ENCODE peak calls at places on chromosome 2, in six cellular contexts. W is IMR-90, H is SK-N-SH, Y is hepatocyte, G is HCT116, N is PC-9. M is an unnamed sample.

GRCh38 chr2:141493936-141494335 is 636.9 kb downstream of the LRP1B start:
- DNase-seq in W (no peak), H (no peak), Y (no peak), G (no peak), N (no peak), M (no peak)

GRCh38 chr2:20666364-20667150 is at the start of gene GDF7:
- DNase-seq in W (no peak), H (peak), Y (no peak), G (no peak), N (no peak), M (no peak)

GRCh38 chr2:241795021-241795999 is 13.7 kb upstream of the NEU4 start:
- DNase-seq in W (no peak), H (no peak), Y (peak), G (no peak), N (no peak), M (no peak)

GRCh38 chr2:27071990-27072830 is 756 bp upstream of the OST4 start:
- DNase-seq in W (peak), H (peak), Y (peak), G (no peak), N (no peak), M (peak)

GRCh38 chr2:213959589-213959988 is 451.3 kb upstream of the VWC2L start:
- DNase-seq in W (no peak), H (no peak), Y (no peak), G (no peak), N (no peak), M (no peak)

GRCh38 chr2:187302619-187303018 is 145.4 kb downstream of the CALCRL start:
- DNase-seq in W (peak), H (no peak), Y (no peak), G (no peak), N (no peak), M (peak)

GRCh38 chr2:41937464-41937861 is 110.4 kb upstream of the PKDCC start:
- DNase-seq in W (peak), H (peak), Y (no peak), G (no peak), N (no peak), M (peak)

GRCh38 chr2:171702781-171703556 is 15.7 kb downstream of the DYNC1I2 start:
- DNase-seq in W (peak), H (no peak), Y (no peak), G (no peak), N (no peak), M (peak)

GRCh38 chr2:30252723-30253688 is 21.7 kb downstream of the LBH start:
- DNase-seq in W (peak), H (no peak), Y (peak), G (no peak), N (peak), M (peak)

GRCh38 chr2:71455011-71455740 is 1.8 kb downstream of the DYSF start:
- DNase-seq in W (no peak), H (no peak), Y (no peak), G (no peak), N (no peak), M (no peak)

DNA sequence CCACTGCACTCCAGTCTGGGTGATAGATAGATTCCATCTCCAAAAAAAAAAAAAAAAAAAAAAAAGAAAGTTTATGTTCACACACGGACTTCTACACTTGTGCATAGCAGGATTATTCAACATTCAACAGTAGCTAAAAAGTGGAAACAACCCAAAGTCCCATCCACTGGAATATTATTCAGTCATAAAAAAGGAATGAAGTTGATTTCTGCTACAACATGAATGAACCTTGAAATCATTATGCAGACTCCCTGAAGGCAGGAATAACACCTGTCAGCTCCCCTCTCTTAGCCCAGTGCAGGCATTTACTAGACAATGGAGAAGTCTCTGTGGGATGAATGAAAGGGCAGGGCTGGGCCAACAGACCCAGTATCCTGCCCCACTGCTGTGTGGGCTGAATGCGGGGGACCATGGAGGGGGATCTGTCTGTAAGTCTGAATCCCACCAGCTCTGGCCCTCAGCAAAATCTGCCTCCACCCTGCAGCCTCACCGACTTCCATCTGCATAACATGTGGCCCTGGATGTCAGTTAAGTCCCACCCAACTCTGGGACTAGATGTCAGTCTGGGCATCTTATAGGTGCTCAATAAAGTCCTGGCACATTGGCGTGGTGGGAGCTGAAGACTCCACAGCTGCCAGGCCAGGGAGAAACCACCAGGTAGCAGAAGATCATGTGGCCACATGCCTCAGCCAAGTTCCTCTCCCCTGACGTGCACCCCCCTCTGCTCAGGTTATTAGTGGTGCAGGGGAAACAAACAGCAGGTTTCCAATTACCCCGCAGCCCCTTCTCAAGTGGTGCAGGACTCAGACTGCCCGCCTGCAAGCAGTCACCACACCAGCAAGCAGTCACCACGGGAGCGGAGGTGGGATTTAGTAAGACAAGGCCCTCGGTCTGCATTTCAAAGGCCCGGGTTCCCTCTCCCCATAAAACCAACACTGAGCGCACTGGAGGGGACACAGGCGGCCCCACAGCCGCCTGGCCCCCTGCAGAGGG is 8.9 kb downstream of the ZFP36L2 start:
- DNase-seq in W (no peak), H (no peak), Y (peak), G (no peak), N (no peak), M (peak)
- H3K4me3 ChIP-seq in W (no peak), H (no peak), Y (no peak), G (no peak), N (no peak), M (no peak)

GRCh38 chr2:231130657-231131056 is 5.8 kb upstream of the HTR2B start:
- DNase-seq in W (no peak), H (no peak), Y (no peak), G (no peak), N (no peak), M (peak)
- H3K4me2 ChIP-seq in W (peak), H (peak), Y (no peak), G (no peak), N (peak), M (no peak)

GRCh38 chr2:179340678-179341077 is 76.0 kb upstream of the SESTD1 start:
- DNase-seq in W (peak), H (no peak), Y (peak), G (peak), N (no peak), M (peak)
- H3K4me3 ChIP-seq in W (no peak), H (no peak), Y (no peak), G (no peak), N (no peak), M (no peak)

DNA sequence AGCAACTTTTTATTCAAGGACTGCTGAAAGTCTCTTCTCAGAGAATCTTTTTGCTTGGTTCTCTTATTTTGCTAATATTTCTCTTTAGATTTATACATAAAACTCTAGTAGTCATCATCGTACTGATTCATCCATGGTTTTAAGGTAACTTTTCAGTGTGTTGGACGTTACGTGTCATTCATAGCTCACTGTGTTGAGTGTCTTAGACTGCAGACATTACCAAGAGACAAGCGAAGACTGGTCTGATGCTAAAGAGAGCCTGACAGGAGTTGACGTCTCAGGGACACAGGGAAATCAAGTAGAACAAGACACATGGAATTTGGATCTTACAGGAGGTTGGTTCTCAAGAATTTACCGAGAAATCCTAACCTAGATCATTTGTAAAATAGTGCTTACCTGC is 25.5 kb downstream of the RBM44 start:
- DNase-seq in W (no peak), H (no peak), Y (no peak), G (no peak), N (no peak), M (no peak)
- H3K4me2 ChIP-seq in W (no peak), H (no peak), Y (no peak), G (no peak), N (no peak), M (no peak)

GRCh38 chr2:68646303-68646702 is 2.9 kb downstream of the PROKR1 start:
- DNase-seq in W (no peak), H (no peak), Y (no peak), G (peak), N (no peak), M (no peak)

GRCh38 chr2:68643011-68643873 is at the start of gene PROKR1:
- DNase-seq in W (no peak), H (peak), Y (peak), G (no peak), N (no peak), M (peak)

GRCh38 chr2:68645523-68645922 is 2.1 kb downstream of the PROKR1 start:
- DNase-seq in W (peak), H (no peak), Y (no peak), G (no peak), N (no peak), M (peak)

DNA sequence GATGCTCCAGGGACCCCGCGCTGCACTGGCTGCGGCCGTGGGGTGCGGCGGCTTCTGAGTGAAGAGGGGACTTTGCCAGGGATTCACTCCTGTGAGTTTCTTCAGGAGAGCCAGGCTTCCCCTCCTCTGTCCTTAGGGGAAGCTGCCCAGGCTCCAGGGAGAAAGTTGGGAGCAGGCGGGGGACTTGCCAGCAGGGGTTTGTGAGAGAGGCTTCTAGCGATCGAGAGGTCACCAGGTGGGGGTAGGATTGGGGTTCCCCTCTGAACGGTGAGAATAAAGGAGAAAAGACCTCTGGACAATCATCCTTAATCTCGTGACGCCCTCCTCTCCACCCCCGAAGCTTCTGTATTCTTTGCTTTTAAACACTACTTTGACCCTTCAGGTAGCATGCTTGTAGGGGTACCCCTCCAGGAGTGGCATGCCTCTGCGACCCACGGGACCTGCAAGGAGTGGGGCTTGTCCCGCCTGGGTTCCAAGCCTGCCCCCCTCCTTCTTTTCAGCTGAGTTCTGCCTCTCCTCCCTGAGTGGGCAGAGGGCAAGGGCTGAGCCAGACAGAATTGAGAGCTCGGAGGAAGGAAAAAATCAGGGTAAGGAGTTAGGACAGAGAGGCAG is 601 bp downstream of the PROKR1 start:
- DNase-seq in W (no peak), H (peak), Y (no peak), G (no peak), N (no peak), M (no peak)
- H3K4me3 ChIP-seq in W (peak), H (peak), Y (peak), G (no peak), N (no peak), M (peak)